ENCODE peak calls at places on chromosomes 5 and 9, in nine cellular contexts. K is adrenal gland, I is GM12865, Q is stomach, D is OCI-LY7, Y is mucosa of descending colon, P is colonic mucosa, T is right lobe of liver, A is Peyer's patch. L is an unnamed sample.

GRCh38 chr9:110521211-110521610 is 58.3 kb downstream of the SVEP1 start:
- DNase-seq in K (no peak), I (no peak), Q (no peak), D (no peak), Y (no peak), P (no peak), T (no peak), A (no peak), L (no peak)

GRCh38 chr5:134063421-134063820 is 51.1 kb upstream of the TCF7 start:
- DNase-seq in K (no peak), I (no peak), Q (no peak), D (no peak), Y (no peak), P (no peak), T (no peak), A (no peak), L (no peak)

GRCh38 chr9:91155746-91156145 is 206.0 kb downstream of the AUH start:
- DNase-seq in K (no peak), I (no peak), Q (no peak), D (no peak), Y (no peak), P (no peak), T (no peak), A (no peak), L (no peak)

GRCh38 chr5:163695817-163696216 is 190.4 kb downstream of the MAT2B start:
- DNase-seq in K (no peak), I (no peak), Q (no peak), D (no peak), Y (no peak), P (no peak), T (no peak), A (no peak), L (no peak)

GRCh38 chr5:151917931-151918330 is 6.7 kb downstream of the GLRA1 start:
- DNase-seq in K (no peak), I (no peak), Q (no peak), D (no peak), Y (no peak), P (no peak), T (no peak), A (no peak), L (no peak)

GRCh38 chr5:55226027-55226933 is 835 bp downstream of the MCIDAS start:
- DNase-seq in K (no peak), I (peak; percentile 75), Q (peak; percentile 63), D (peak; percentile 74), Y (peak; percentile 69), P (peak; percentile 74), T (no peak), A (no peak), L (peak; percentile 34)

GRCh38 chr9:110599468-110599867 is 19.9 kb upstream of the SVEP1 start:
- DNase-seq in K (no peak), I (peak; percentile 65), Q (no peak), D (no peak), Y (no peak), P (no peak), T (no peak), A (no peak), L (peak; percentile 13)

GRCh38 chr9:80503692-80504400 is 932.1 kb downstream of the TLE4 start:
- DNase-seq in K (no peak), I (no peak), Q (no peak), D (no peak), Y (no peak), P (no peak), T (no peak), A (no peak), L (no peak)

DNA sequence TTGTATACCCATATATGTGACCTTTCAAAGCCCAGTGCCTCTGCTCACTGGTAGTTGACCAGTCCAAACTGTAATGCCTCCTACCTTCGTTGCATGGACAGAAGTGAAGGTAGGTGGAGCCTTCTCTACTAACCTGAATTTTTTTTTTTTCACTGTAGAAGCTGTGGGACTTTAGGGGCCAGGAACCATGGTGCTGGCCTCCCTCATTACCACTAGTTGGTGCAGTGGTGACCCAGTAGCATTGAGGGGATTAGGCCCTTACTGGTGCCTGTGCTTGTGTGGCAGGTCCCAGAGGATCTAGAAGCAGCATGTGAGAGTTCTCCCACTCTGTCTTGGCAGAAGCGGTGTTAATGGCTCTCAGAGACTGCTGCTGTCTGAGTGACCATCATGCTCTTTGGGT is 2.3 kb downstream of the RALGPS1 start:
- DNase-seq in K (no peak), I (no peak), Q (no peak), D (peak; percentile 30), Y (no peak), P (no peak), T (no peak), A (no peak), L (no peak)
- TF ChIP-seq CTCF in K (no peak), I (no peak), Q (no peak), D (peak; percentile 50), Y (no peak), P (no peak), T (no peak), A (no peak), L (no peak)

DNA sequence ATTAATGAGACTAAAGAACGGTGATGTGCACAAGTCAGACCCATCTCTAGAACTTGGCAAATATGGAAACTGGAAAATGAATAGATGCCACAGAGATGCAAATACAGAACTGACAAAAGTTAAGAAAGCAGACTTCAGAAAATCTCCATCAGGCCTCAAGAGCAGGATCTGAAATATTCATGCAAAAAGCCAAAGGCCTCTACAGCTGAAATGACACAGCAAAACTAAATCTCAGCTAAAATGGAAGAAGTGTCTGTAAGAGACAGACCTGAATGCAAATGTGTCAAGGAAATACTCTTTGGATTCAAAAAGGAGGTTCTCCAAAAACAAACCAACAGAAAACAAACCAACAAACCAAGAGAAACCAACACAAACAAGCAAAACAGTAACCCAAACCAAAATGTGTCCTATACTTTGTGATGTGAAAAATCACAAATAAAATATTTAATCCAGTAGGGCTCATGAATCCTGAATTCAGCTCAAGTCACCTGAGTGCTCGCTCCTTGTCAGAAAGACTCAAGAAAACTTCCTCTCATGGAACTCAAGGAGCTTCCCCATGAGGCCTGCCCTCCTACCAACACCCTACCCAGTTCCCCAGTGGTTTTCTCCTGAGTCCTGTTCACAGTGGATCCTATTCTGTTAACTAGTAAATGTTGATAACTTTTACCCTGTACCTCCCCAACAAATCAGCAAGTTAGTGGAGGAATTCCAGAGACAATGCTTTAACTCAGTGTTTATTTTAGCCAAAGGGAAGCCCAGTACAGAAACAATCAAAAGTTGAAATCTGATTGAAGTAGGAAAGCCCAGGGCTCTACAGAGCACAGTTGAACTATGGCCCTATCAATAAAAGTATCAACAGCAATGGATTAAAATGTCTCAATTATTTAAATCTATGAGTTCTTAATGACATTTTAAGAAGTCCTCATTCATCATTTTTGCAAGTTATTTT is 14.6 kb downstream of the MRPS27 start:
- DNase-seq in K (no peak), I (peak; percentile 83), Q (no peak), D (peak; percentile 64), Y (no peak), P (no peak), T (no peak), A (no peak), L (no peak)
- H3K4me3 ChIP-seq in K (no peak overlapping the region), I (peak overlapping the region; percentile 50), Q (no peak overlapping the region), D (peak overlapping the region; percentile 55), Y (no peak overlapping the region), P (no peak overlapping the region), T (no peak overlapping the region), A (no peak overlapping the region), L (no peak overlapping the region)

DNA sequence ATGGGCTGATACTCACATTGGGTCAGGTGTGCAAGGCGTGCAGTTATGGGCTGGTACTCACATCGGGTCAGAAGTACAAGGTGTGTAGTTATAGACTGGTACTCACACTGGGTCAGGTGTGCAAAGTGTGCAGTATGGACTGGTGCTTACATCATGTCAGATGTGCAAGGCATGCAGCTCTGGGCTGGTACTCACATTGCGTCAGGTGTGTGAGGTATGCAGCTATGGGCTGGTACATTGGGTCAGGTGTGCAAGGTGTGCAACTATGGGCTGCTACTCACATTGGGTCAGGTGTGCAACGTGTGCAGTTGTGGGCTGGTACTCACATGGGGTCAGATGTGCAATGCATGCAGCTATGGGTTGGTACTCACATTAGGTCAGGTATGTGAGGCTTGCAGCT is 213.8 kb downstream of the SEMA5A start:
- DNase-seq in K (no peak), I (no peak), Q (no peak), D (no peak), Y (no peak), P (no peak), T (no peak), A (no peak), L (no peak)
- TF ChIP-seq CTCF in K (no peak), I (no peak), Q (no peak), D (no peak), Y (no peak), P (no peak), T (no peak), A (no peak), L (no peak)

GRCh38 chr9:101027733-101028345 is 688 bp upstream of the PLPPR1 start:
- DNase-seq in K (no peak), I (no peak), Q (no peak), D (no peak), Y (no peak), P (no peak), T (no peak), A (no peak), L (no peak)
- H3K4me3 ChIP-seq in K (no peak overlapping the region), I (no peak overlapping the region), Q (peak overlapping the region; percentile 63), D (no peak overlapping the region), Y (no peak overlapping the region), P (peak overlapping the region; percentile 46), T (peak overlapping the region; percentile 69), A (no peak overlapping the region), L (peak overlapping the region; percentile 32)

GRCh38 chr9:134168731-134169130 is 4.4 kb upstream of the RNU6ATAC start:
- DNase-seq in K (no peak), I (no peak), Q (no peak), D (no peak), Y (no peak), P (no peak), T (no peak), A (no peak), L (peak; percentile 23)
- TF ChIP-seq CTCF in K (no peak), I (peak; percentile 11), Q (no peak), D (peak; percentile 57), Y (no peak), P (no peak), T (no peak), A (peak; percentile 50), L (no peak)

GRCh38 chr5:129043894-129044293 is 50.7 kb upstream of the ISOC1 start:
- DNase-seq in K (no peak), I (no peak), Q (no peak), D (no peak), Y (no peak), P (no peak), T (no peak), A (no peak), L (no peak)
- H3K4me3 ChIP-seq in K (no peak overlapping the region), I (no peak overlapping the region), Q (no peak overlapping the region), D (no peak overlapping the region), Y (no peak overlapping the region), P (no peak overlapping the region), T (no peak overlapping the region), A (no peak overlapping the region), L (no peak overlapping the region)

DNA sequence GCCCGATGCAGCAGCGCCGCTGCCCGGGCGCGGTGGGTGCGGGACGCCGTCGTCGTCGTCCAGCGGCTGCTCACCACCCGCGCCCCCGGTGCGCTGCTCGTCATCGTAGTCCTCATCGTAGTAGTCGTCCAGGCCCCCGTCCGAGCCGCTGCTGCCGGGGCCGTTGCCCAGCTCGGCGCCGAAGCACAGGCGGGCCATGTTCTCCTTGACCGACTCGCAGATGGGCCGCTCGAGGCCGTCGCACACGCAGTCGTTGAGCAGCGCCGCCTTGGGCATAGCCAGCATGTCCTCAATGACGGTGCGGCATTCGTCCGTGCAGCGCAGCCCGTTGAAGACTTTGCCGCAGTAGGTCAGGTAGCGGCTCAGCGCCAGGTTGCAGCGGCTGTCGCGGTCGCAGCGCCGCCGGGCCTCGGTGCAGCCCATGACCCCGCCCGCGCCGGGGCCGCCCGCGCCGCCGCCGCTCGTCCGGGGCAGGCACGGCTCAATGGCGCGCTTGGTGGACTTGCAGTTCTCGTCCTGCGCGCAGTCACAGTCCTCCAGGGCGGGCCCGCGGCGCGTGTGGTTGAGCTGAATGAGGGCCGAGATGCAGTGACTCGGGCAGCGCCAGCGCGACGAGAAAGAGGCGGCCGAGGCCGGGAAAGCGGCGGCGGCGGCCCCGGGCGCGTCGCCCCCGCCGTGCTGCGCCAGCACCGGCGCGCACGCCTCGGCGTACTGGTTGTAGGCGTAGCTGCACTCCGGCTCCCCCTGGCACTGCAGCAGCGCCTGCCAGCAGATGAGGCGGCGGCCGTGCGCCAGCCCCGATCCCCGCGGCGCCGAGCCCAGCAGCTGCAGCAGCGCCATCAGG is 1.2 kb downstream of the GAS1 start:
- DNase-seq in K (peak; percentile 67), I (peak; percentile 73), Q (peak; percentile 66), D (peak; percentile 6), Y (peak; percentile 68), P (peak; percentile 35), T (peak; percentile 78), A (no peak), L (peak; percentile 94)
- TF ChIP-seq CTCF in K (no peak), I (peak; percentile 2), Q (no peak), D (no peak), Y (no peak), P (no peak), T (no peak), A (no peak), L (no peak)

L was measured in foreskin fibroblast.